ENCODE peak calls at places on chromosomes 5 and 9, in eight cellular contexts. I, B, P, O, A, E, U and W are unnamed samples. For H3K4me1, the result is how much of the 10 kb centered on the place peaks cover.

GRCh38 chr5:142694092-142694856 is 8.4 kb upstream of the FGF1 start:
- DNase-seq in I (no peak), B (no peak), U (no peak), A (no peak), E (no peak), O (no peak), P (no peak), W (no peak)

GRCh38 chr5:111742595-111742994 is 14.4 kb downstream of the NREP start:
- DNase-seq in P (no peak), I (no peak), A (peak), O (peak), B (no peak), U (no peak), E (no peak), W (peak)

GRCh38 chr9:27019589-27019988 is 14.1 kb upstream of the LRRC19 start:
- DNase-seq in I (no peak), B (no peak), P (no peak), A (no peak), E (peak), O (no peak), U (no peak), W (no peak)

GRCh38 chr9:35696520-35697215 is 6.9 kb upstream of the TPM2 start:
- DNase-seq in O (peak), B (peak), I (peak), P (peak), U (peak), E (peak), A (peak), W (peak)

GRCh38 chr5:8710426-8710930 is 835.4 kb downstream of the SEMA5A start:
- DNase-seq in E (no peak), I (no peak), O (no peak), B (no peak), U (no peak), A (no peak), P (no peak), W (no peak)

GRCh38 chr5:77204967-77205366 is 5.5 kb upstream of the PDE8B start:
- DNase-seq in B (no peak), I (no peak), O (no peak), P (no peak), E (peak), A (no peak), U (no peak), W (no peak)

GRCh38 chr5:55033568-55033967 is 9.5 kb downstream of the GZMK start:
- DNase-seq in U (no peak), O (no peak), B (no peak), P (no peak), E (no peak), I (no peak), A (no peak), W (no peak)

GRCh38 chr5:151585970-151586369 is 5.2 kb downstream of the FAT2 start:
- DNase-seq in A (peak), O (no peak), U (no peak), E (no peak), I (no peak), P (no peak), B (no peak), W (no peak)

GRCh38 chr5:40689442-40689841 is 9.7 kb downstream of the PTGER4 start:
- DNase-seq in I (peak), U (no peak), O (peak), E (peak), A (no peak), P (peak), B (no peak), W (no peak)

GRCh38 chr5:4642525-4642924 is 497.6 kb upstream of the ADAMTS16 start:
- DNase-seq in E (no peak), P (no peak), I (no peak), O (no peak), B (no peak), U (no peak), A (no peak), W (no peak)

GRCh38 chr5:138662599-138662998 is 87.4 kb upstream of the HSPA9 start:
- DNase-seq in P (no peak), U (no peak), I (no peak), A (no peak), E (no peak), B (no peak), O (no peak), W (no peak)

GRCh38 chr9:110069326-110070248 is 138.4 kb downstream of the C9orf152 start:
- DNase-seq in I (no peak), A (no peak), U (no peak), E (peak), O (peak), P (peak), B (no peak), W (peak)

GRCh38 chr5:64742821-64743220 is 25.7 kb downstream of the SREK1IP1 start:
- DNase-seq in B (no peak), I (no peak), A (no peak), E (no peak), O (no peak), U (no peak), P (no peak), W (no peak)

GRCh38 chr5:177607452-177608192 is 7.7 kb downstream of the B4GALT7 start:
- DNase-seq in P (peak), I (no peak), A (peak), U (peak), E (peak), O (peak), B (peak), W (peak)

GRCh38 chr5:147208134-147208533 is 26.7 kb upstream of the STK32A start:
- DNase-seq in P (no peak), B (no peak), U (no peak), O (no peak), A (peak), I (no peak), E (no peak), W (no peak)

GRCh38 chr5:74767579-74767913 is 497 bp downstream of the NSA2 start:
- DNase-seq in P (no peak), I (peak), U (no peak), B (no peak), A (peak), E (peak), O (no peak), W (peak)

GRCh38 chr5:159459951-159460538 is 129.8 kb upstream of the IL12B start:
- DNase-seq in P (no peak), I (no peak), O (no peak), A (no peak), E (no peak), B (no peak), U (no peak), W (no peak)

GRCh38 chr5:6631441-6631840 is 1.4 kb downstream of the NSUN2 start:
- DNase-seq in I (no peak), P (no peak), B (no peak), O (no peak), E (no peak), A (no peak), U (no peak), W (no peak)

GRCh38 chr5:53501054-53501453 is 20.6 kb downstream of the FST start:
- DNase-seq in B (no peak), P (no peak), A (no peak), U (no peak), E (no peak), O (no peak), I (no peak), W (no peak)

GRCh38 chr5:38556599-38557308 is at the start of gene LIFR:
- DNase-seq in B (peak), O (peak), U (peak), E (peak), A (peak), P (peak), I (peak), W (peak)
- TF ChIP-seq POLR2A in B (peak), O (peak), U (no peak), E (peak), A (peak), P (no peak), I (peak), W (no peak)

DNA sequence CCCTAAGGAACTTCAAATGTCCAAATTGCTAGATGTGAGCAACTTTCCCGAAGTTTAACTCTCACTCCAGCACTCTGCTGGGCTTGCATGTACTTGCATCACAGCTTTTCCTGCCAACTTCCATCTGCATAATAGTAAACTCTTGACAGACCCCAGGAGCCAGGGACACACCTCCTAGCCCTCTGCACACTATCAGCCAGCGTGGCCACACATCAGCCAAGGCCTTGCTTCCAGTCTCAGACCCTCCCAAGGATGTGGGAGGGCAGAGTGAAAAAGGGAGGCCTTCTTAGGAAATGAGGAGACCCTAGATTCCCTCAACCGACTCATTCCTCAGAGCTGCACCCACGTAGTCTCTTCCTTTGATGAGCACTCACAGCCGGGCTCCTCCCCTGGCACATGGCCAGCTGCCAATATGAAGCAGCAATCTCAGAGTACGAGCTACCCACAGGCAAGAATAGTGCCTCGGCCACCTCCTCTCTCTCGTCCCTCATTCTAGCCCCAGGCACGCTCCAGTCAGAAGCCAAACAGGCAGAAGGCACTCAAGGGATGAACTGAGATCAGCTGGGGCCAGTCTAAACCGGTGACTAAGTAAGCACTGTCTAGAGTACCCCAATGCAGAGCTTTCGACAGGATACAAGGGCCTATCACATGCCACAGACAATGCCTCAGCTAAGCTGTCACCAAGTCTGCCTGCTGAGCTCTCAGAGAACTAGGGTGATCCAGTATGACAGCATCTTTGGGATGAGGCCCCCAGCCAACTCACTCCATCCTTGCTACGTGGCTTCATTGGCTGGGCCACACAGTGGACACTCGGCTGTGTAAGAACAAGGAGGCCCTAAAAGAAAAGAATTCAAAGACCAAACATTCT is 2.3 kb downstream of the P4HA2 start:
- DNase-seq in B (no peak), I (no peak), P (peak), O (peak), E (no peak), A (peak), U (peak), W (peak)
- H3K4me1 ChIP-seq in B (under half), I (under half), P (under half), O (under half), E (under half), A (under half), U (half or more), W (under half)

GRCh38 chr9:133513214-133514088 is 11.3 kb downstream of the MYMK start:
- DNase-seq in P (no peak), B (no peak), E (no peak), I (no peak), O (no peak), A (no peak), U (no peak), W (no peak)

GRCh38 chr9:133515615-133516255 is 9.0 kb downstream of the MYMK start:
- DNase-seq in E (no peak), A (no peak), P (no peak), O (no peak), I (no peak), U (no peak), B (no peak), W (no peak)

GRCh38 chr9:133516256-133516960 is 8.4 kb downstream of the MYMK start:
- DNase-seq in O (no peak), P (no peak), I (no peak), U (no peak), A (no peak), B (no peak), E (no peak), W (no peak)

GRCh38 chr9:133515240-133515610 is 9.5 kb downstream of the MYMK start:
- DNase-seq in E (no peak), U (no peak), O (no peak), P (no peak), I (no peak), A (no peak), B (no peak), W (no peak)

GRCh38 chr9:133514475-133515239 is 10.1 kb downstream of the MYMK start:
- DNase-seq in I (no peak), E (no peak), P (peak), O (no peak), A (no peak), U (no peak), B (no peak), W (peak)
- TF ChIP-seq POLR2A in I (no peak), E (no peak), P (no peak), O (no peak), A (no peak), U (no peak), B (no peak), W (no peak)

GRCh38 chr5:180799902-180800801 is 2.5 kb downstream of the MGAT1 start:
- DNase-seq in U (no peak), P (no peak), I (no peak), E (peak), B (no peak), O (no peak), A (no peak), W (no peak)
- H3K4me1 ChIP-seq in U (half or more), P (half or more), I (under half), E (under half), B (under half), O (under half), A (half or more), W (half or more)

GRCh38 chr5:78328585-78329173 is 31.7 kb upstream of the SCAMP1 start:
- DNase-seq in I (no peak), E (no peak), B (no peak), O (no peak), P (no peak), A (no peak), U (no peak), W (no peak)

GRCh38 chr5:78331523-78332080 is 28.8 kb upstream of the SCAMP1 start:
- DNase-seq in O (no peak), A (no peak), P (no peak), I (no peak), U (no peak), B (no peak), E (no peak), W (no peak)

GRCh38 chr5:78326930-78327329 is 32.4 kb upstream of the AP3B1 start:
- DNase-seq in U (no peak), E (no peak), I (no peak), O (no peak), A (no peak), B (no peak), P (no peak), W (no peak)

GRCh38 chr5:78323241-78323640 is 28.7 kb upstream of the AP3B1 start:
- DNase-seq in U (no peak), O (no peak), B (no peak), I (no peak), P (no peak), A (no peak), E (no peak), W (no peak)

DNA sequence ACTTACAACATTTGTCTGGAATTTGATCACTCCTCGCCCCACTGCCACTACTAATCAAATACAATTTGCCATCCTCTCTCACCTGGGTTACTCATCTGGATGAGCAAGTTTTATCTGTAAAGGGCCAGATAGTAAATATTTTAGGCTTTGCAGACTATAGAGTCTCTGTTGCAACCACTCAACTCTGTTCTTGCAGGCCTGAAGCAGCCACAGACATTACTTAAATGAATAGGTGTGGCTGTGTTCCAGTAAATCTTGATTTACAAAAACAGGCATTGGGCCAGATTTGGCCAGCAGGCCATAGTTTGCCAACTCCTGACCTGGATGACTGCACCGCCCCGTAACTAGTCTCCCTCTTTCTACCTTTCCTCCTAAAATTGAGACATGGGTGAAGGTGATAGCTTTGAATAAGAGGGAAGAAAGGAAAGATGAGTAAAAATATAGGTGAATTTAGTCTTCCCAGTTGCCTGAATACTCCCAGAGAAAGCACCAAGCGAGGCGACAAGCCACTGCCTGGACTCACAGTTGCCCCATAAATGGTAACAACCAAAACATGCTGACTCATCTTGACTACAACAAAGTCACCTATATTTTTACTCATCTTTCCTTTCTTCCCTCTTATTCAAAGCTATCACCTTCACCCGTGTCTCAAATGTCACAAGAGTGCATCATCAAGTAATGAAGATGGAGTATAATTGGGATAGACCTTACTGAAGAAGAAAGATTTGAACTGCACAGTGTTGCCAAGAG is 32.5 kb upstream of the SCAMP1 start:
- DNase-seq in B (no peak), O (no peak), E (no peak), A (no peak), P (no peak), I (no peak), U (peak), W (no peak)
- TF ChIP-seq POLR2A in B (no peak), O (no peak), E (no peak), A (no peak), P (no peak), I (no peak), U (no peak), W (no peak)

DNA sequence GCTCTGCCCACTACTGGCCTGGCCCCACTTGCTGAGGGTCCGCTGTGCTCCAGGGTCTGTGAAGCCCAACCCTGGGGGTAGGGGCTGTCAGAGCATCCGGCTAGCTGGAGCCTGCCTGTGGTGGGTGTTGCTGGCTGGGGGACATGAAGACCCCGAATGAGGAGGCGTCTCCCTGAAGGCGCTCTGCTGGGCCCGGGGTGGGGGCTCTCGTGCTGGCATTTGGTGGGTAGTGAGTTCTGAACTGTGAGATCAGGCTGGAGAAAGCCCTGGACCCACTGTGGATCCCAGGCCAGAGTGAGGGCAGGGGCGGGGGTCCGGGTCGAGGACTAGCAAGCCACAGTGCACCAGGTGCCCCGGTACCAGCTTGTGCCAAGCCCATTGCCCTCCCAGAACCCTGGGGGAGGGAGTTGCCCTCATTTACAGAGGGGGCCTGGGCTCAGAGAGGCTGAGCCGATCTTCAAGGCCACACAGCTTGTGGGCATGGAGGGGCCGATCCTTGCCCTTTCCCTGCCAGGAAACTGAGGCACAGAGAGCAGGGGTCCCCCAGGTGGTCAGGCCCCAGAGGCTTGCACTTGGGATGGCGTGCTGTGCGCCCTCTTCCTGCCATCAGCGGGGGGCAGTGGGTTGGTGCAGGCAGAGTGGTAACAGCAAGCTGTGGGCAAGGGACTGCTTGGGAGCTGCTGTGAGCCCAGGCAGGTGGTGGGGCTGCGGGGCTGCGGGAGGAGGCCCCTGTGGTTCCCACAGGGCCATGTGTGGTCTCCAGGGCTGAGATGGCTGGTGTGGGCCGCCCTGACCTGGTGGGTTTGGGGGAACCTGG is 15.9 kb downstream of the RXRA start:
- DNase-seq in E (no peak), A (no peak), U (no peak), B (no peak), O (no peak), I (no peak), P (no peak), W (no peak)
- H3K4me1 ChIP-seq in E (under half), A (half or more), U (half or more), B (under half), O (half or more), I (under half), P (half or more), W (half or more)

GRCh38 chr9:130756460-130757152 is 63.0 kb downstream of the EXOSC2 start:
- DNase-seq in P (no peak), B (no peak), E (no peak), O (no peak), I (no peak), U (no peak), A (no peak), W (no peak)

GRCh38 chr9:130759738-130760137 is 66.2 kb downstream of the EXOSC2 start:
- DNase-seq in B (no peak), U (no peak), E (no peak), I (no peak), P (no peak), A (no peak), O (no peak), W (no peak)

GRCh38 chr9:130755377-130756007 is 61.9 kb downstream of the EXOSC2 start:
- DNase-seq in E (no peak), U (no peak), I (no peak), O (no peak), P (no peak), B (no peak), A (peak), W (no peak)

DNA sequence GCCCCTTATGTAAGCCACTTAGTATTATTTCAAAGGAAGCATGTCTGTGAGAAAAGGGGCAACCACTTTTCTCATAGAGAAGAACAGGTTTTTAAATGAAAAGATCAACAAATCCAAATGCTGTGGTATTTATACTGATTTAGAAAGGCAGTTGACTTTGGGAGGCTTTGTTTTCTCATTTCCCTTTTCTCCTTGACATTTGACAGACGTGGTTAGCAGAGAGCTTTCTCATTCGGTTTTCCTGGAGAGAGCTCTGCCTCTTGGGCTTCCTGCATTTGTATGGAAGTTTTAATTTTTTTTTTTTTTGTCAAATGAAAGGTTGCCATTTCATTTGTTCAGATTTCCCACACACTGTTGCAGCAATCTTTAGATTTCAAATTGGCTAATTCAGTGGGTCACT is 62.5 kb downstream of the EXOSC2 start:
- DNase-seq in I (no peak), U (no peak), P (no peak), E (no peak), O (no peak), A (no peak), B (no peak), W (no peak)
- TF ChIP-seq POLR2A in I (no peak), U (no peak), P (no peak), E (no peak), O (no peak), A (no peak), B (no peak), W (no peak)